ENCODE peak calls at places on chromosomes 2 and 18, in seven cellular contexts. F is cardiac fibroblast, B is stomach, C is suprapubic skin, K is astrocyte, Y is A549, V is GM13976. S is an unnamed sample.

GRCh38 chr2:8259106-8259840 is 422.6 kb upstream of the ID2 start:
- DNase-seq in F (no peak), B (no peak), C (no peak), K (no peak), Y (no peak), V (no peak), S (no peak)

GRCh38 chr2:215554689-215555088 is 118.8 kb upstream of the FN1 start:
- DNase-seq in F (peak; percentile 59), B (no peak), C (no peak), K (peak; percentile 71), Y (no peak), V (no peak), S (no peak)

GRCh38 chr2:239107936-239108335 is 260.1 kb downstream of the TWIST2 start:
- DNase-seq in F (no peak), B (no peak), C (no peak), K (no peak), Y (no peak), V (no peak), S (no peak)

GRCh38 chr2:103445356-103445755 is 683.5 kb downstream of the TMEM182 start:
- DNase-seq in F (no peak), B (no peak), C (no peak), K (no peak), Y (no peak), V (no peak), S (no peak)

GRCh38 chr2:46976556-46976955 is 61.0 kb upstream of the MCFD2 start:
- DNase-seq in F (no peak), B (no peak), C (no peak), K (no peak), Y (no peak), V (no peak), S (no peak)

GRCh38 chr2:163711699-163712098 is 24.1 kb downstream of the FIGN start:
- DNase-seq in F (no peak), B (no peak), C (no peak), K (no peak), Y (no peak), V (no peak), S (no peak)

GRCh38 chr2:219887870-219888269 is 260.4 kb downstream of the SLC4A3 start:
- DNase-seq in F (no peak), B (no peak), C (no peak), K (peak; percentile 10), Y (no peak), V (no peak), S (no peak)

GRCh38 chr2:24359129-24359528 is 1.2 kb downstream of the ITSN2 start:
- DNase-seq in F (no peak), B (no peak), C (no peak), K (no peak), Y (no peak), V (no peak), S (no peak)

GRCh38 chr2:25614711-25615110 is 58.7 kb downstream of the DTNB start:
- DNase-seq in F (peak; percentile 49), B (no peak), C (no peak), K (no peak), Y (no peak), V (no peak), S (no peak)

GRCh38 chr2:11187083-11187619 is 31.9 kb downstream of the SLC66A3 start:
- DNase-seq in F (peak; percentile 84), B (no peak), C (no peak), K (peak; percentile 79), Y (no peak), V (no peak), S (peak; percentile 3)

GRCh38 chr2:211833582-211834279 is 704.9 kb downstream of the ERBB4 start:
- DNase-seq in F (no peak), B (no peak), C (no peak), K (no peak), Y (no peak), V (no peak), S (no peak)

GRCh38 chr18:48551100-48551499 is 12.3 kb downstream of the CTIF start:
- DNase-seq in F (no peak), B (no peak), C (peak; percentile 19), K (no peak), Y (no peak), V (no peak), S (no peak)

GRCh38 chr2:42965196-42965595 is 172.8 kb upstream of the HAAO start:
- DNase-seq in F (no peak), B (no peak), C (no peak), K (no peak), Y (no peak), V (no peak), S (no peak)

GRCh38 chr2:110979834-110980612 is 140.7 kb upstream of the BCL2L11 start:
- DNase-seq in F (no peak), B (no peak), C (no peak), K (no peak), Y (no peak), V (no peak), S (no peak)

GRCh38 chr2:71613953-71614925 is 160.9 kb downstream of the DYSF start:
- DNase-seq in F (no peak), B (peak; percentile 21), C (peak; percentile 49), K (no peak), Y (no peak), V (no peak), S (no peak)

GRCh38 chr2:104874230-104874629 is 20.3 kb downstream of the POU3F3 start:
- DNase-seq in F (no peak), B (no peak), C (no peak), K (no peak), Y (no peak), V (no peak), S (no peak)

GRCh38 chr18:64330161-64330560 is 181.3 kb upstream of the LINC00305 start:
- DNase-seq in F (no peak), B (no peak), C (no peak), K (no peak), Y (no peak), V (peak; percentile 5), S (no peak)

DNA sequence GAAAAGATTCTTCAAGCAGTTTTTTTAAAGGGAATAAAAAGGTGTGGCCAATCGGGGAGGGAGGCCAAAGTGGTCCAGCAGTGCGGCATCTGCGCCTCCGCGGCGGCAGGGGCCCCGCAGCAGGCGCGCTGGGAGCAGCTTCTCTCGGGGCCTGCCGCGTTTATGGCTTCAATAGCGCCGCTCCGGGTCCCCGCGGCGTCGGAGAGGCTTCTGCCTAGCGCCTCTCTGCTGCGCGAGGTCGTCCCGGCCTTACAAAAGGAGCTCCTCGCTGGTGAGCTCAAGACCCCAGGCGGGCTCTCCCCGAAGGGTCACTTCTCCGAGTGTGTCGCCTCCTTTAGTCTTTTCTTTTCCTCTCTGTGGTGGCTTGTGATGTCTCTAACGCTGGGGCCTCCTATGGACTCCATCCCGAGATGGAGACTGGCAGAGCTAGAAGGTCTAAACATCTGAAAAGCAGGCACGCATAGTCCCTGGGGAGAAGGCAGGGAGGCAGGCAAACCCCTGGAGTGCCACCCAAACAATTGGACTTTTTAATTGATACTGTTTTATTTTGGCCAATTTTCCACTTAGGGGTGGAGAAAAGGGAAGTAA is 67.1 kb downstream of the SUMO1 start:
- DNase-seq in F (peak; percentile 22), B (no peak), C (no peak), K (no peak), Y (no peak), V (peak; percentile 43), S (no peak)
- TF ChIP-seq CTCF in F (no peak), B (no peak), C (no peak), K (no peak), Y (no peak), V (no peak), S (no peak)

DNA sequence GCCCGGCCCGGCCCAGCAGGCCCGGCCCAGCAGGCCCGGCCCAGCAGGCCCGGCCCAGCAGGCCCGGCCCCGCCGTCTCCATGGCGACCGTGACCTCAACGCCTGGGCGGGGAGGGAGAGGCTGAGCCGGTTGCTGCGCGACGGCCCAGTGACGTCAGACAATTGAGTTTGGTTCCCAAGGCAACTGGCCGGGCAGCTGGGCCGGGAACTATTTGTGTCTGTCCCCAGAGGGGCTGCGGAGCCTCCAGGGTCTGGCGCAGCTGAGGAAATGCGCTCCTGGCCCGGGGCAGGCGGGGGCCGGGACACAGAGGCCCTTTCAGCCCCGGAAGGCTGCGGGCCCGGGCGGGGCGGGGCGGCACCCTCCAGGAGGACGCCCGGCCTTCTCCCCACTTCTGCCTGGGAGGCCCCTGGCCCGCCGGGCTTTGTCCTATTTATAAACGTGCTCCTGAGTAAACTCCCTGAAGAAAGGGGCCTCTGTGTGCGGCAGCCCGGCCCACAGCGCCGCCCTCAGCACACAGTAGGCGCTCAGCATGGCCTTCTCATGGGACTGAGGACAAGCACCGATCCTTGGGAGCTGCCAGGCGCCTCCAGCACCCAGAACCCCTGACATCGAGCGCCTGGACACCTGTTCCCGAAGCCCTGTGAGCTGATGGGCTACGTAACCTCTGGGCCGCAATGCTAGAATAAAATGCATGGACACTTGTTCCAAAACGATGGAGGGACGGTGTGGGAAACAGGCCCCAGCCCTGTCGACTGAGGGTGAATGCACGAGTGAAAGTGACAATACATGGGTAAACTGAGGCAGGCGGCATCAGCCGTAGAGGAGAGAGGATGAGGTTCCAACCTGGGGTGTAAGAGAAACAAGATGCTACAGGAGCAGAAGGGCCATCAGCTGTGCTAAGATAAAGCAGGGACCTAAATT is 12.3 kb downstream of the TEX44 start:
- DNase-seq in F (peak; percentile 99), B (peak; percentile 100), C (peak; percentile 100), K (peak; percentile 92), Y (peak; percentile 93), V (peak; percentile 99), S (no peak)
- TF ChIP-seq CTCF in F (no peak), B (no peak), C (no peak), K (no peak), Y (no peak), V (no peak), S (no peak)

GRCh38 chr2:31137211-31138036 is 816 bp downstream of the GALNT14 start:
- DNase-seq in F (no peak), B (no peak), C (no peak), K (no peak), Y (peak; percentile 72), V (peak; percentile 48), S (no peak)

GRCh38 chr2:31136732-31137131 is 1.5 kb downstream of the GALNT14 start:
- DNase-seq in F (no peak), B (no peak), C (no peak), K (no peak), Y (no peak), V (no peak), S (no peak)

GRCh38 chr2:31140151-31140550 is 1.9 kb upstream of the GALNT14 start:
- DNase-seq in F (no peak), B (no peak), C (no peak), K (no peak), Y (no peak), V (no peak), S (no peak)

GRCh38 chr2:31136000-31136399 is 2.2 kb downstream of the GALNT14 start:
- DNase-seq in F (no peak), B (no peak), C (no peak), K (no peak), Y (no peak), V (no peak), S (no peak)

GRCh38 chr2:31138037-31138962 is at the start of gene GALNT14:
- DNase-seq in F (peak; percentile 23), B (peak; percentile 53), C (no peak), K (peak; percentile 10), Y (peak; percentile 96), V (peak; percentile 74), S (no peak)
- TF ChIP-seq CTCF in F (peak; percentile 34), B (peak; percentile 10), C (no peak), K (no peak), Y (peak; percentile 88), V (no peak), S (peak; percentile 73)

DNA sequence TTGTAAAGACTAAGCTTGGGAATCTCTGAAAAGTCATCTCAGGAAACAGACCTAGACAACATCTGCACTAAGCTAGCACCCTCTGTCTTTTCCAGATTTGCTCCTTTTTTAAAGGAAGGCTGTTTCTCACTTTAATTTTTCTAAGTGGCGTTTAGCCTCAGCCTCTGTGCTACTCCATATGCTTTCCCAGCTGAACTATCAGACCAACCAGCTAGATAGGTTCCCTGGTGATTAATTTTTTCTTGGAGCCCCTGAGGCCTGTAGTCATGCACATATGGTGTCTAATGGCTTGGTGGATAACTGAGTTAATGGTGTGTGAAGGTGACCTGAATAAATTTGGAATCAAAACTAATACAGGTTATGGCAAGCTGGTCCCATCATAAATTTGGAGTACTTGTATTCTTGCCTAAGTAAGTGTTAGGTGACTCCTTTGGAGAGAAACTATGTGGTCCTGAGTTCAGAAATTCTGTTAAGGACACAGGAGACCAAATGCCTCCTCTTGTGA is 135.5 kb downstream of the MGAT5 start:
- DNase-seq in F (no peak), B (no peak), C (no peak), K (no peak), Y (no peak), V (no peak), S (no peak)
- TF ChIP-seq CTCF in F (no peak), B (no peak), C (no peak), K (no peak), Y (no peak), V (no peak), S (no peak)